ENCODE peak calls at places on chromosome 14, in six cellular contexts. S, D, H, F, C and J are unnamed samples.

GRCh38 chr14:99093532-99094517 is 178.2 kb downstream of the BCL11B start:
- DNase-seq in D (no peak), S (no peak), C (no peak), F (no peak), H (no peak), J (no peak)

GRCh38 chr14:77565289-77566081 is 51.0 kb downstream of the SPTLC2 start:
- DNase-seq in D (peak; percentile 44), C (no peak), S (no peak), F (no peak), H (no peak), J (peak; percentile 40)

GRCh38 chr14:104547310-104547997 is 32.1 kb upstream of the C14orf180 start:
- DNase-seq in D (no peak), F (no peak), C (no peak), S (no peak), H (no peak), J (no peak)

GRCh38 chr14:52862652-52863338 is 71.4 kb upstream of the GNPNAT1 start:
- DNase-seq in S (no peak), F (no peak), D (no peak), H (peak; percentile 71), C (no peak), J (no peak)

GRCh38 chr14:89011327-89011726 is 186.9 kb downstream of the TTC8 start:
- DNase-seq in F (no peak), H (no peak), S (no peak), C (no peak), D (no peak), J (no peak)

GRCh38 chr14:93239869-93240677 is 33.0 kb downstream of the UBR7 start:
- DNase-seq in C (no peak), H (peak; percentile 59), S (no peak), F (no peak), D (no peak), J (no peak)

GRCh38 chr14:59060841-59061240 is 127.6 kb upstream of the DAAM1 start:
- DNase-seq in S (no peak), H (no peak), D (no peak), F (no peak), C (no peak), J (no peak)

GRCh38 chr14:98103705-98104104 is 1168.3 kb downstream of the BCL11B start:
- DNase-seq in S (no peak), D (no peak), F (no peak), H (no peak), C (no peak), J (no peak)

GRCh38 chr14:72830786-72831583 is 62.9 kb downstream of the DPF3 start:
- DNase-seq in D (no peak), C (peak; percentile 31), S (no peak), H (no peak), F (no peak), J (no peak)

DNA sequence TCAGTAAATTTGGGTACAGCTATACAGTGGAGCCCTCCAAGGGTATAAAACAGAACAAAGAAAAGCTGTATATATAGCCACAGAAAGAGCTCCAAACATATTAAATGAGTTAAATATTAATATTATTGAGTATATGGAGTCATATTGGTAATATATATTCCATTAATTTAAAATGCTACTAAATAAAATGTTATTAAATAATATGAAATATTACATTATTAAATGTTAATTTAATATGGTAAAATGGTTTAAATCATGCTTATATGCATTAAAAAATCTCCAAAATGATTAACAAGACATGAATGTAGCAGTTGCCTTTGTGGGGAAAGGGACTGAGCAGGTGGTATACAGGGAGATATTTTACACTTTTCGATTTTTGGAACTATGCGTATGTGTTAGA is 164.0 kb downstream of the PELI2 start:
- DNase-seq in F (no peak), C (no peak), H (no peak), S (no peak), D (no peak), J (no peak)
- TF ChIP-seq CTCF in F (no peak), C (no peak), H (no peak), S (no peak), D (no peak), J (no peak)

GRCh38 chr14:100819453-100819828 is 6.5 kb upstream of the MEG3 start:
- DNase-seq in S (no peak), F (no peak), H (no peak), C (no peak), D (no peak), J (no peak)

GRCh38 chr14:100816286-100816949 is 9.5 kb upstream of the MEG3 start:
- DNase-seq in F (no peak), C (no peak), D (no peak), H (no peak), S (no peak), J (no peak)

GRCh38 chr14:100819829-100820475 is 6.0 kb upstream of the MEG3 start:
- DNase-seq in S (no peak), F (no peak), D (no peak), C (no peak), H (no peak), J (no peak)

GRCh38 chr14:100816950-100817901 is 8.7 kb upstream of the MEG3 start:
- DNase-seq in C (no peak), H (no peak), F (no peak), D (no peak), S (no peak), J (no peak)

DNA sequence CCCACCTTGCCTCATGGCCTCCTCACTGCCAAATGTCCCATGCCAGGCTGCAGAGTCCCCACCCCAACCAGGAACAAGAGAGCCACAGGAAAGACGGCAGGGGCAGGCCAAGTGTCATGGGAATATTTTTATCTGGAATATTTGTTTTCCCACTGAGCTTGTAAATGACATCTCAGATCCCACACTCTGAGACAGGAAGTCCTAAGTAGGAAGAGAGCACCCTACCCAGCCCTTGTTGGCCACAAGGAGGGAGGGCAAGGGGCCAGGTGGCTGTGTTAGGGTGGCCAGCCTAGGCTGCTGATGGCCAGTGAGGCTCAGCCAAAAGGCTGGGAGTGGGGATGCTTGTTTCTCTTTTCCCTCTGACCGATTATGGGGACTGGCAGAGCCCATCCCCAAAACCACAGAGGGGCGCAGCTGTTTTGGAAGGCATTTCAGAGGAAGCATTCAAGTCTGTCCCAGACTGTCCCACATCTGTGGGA is 7.7 kb upstream of the MEG3 start:
- DNase-seq in S (no peak), F (no peak), D (no peak), C (peak; percentile 63), H (no peak), J (no peak)
- TF ChIP-seq CTCF in S (no peak), F (no peak), D (no peak), C (no peak), H (no peak), J (no peak)

DNA sequence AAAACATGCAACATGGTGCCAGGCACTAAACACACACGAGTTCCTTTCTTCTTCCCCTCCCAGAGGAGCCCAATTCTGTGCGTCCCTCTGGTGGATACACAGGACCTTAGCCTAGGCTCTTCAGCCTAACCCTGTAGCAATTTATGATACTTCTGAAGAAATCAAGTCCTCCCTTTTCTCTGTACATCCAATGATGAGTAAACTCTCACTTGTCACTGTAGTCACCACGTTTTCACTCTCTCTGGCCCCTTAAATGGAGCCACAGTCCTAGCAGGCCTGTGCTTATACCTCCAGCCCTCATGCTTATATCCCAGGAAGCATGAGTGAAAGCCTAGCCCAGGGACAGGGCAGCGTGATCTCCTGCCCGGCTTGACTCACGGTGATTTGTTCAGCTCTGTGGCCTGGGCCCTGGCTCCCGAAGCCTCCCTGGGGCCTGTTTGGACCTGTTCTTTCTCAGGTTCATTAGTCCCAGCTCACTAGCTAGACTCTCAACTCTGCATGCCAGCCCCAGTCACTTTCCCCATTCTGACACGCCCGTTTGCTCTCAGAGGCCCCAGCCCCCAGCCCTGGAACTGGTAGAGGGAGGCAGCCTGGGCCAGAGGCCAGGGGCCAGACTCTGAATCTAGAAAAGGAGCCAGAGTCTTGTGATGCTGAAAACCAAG is 24.1 kb upstream of the PLEKHG3 start:
- DNase-seq in F (no peak), D (no peak), C (no peak), S (no peak), H (no peak), J (no peak)
- TF ChIP-seq CTCF in F (no peak), D (no peak), C (no peak), S (no peak), H (no peak), J (no peak)

GRCh38 chr14:61726772-61727658 is 31.7 kb downstream of the HIF1A start:
- DNase-seq in F (no peak), H (no peak), S (no peak), C (no peak), D (no peak), J (no peak)

GRCh38 chr14:61736751-61737150 is 25.5 kb upstream of the SNAPC1 start:
- DNase-seq in C (no peak), F (no peak), D (no peak), H (no peak), S (no peak), J (no peak)

GRCh38 chr14:61733972-61734371 is 28.2 kb upstream of the SNAPC1 start:
- DNase-seq in C (no peak), D (no peak), S (no peak), F (no peak), H (no peak), J (no peak)

DNA sequence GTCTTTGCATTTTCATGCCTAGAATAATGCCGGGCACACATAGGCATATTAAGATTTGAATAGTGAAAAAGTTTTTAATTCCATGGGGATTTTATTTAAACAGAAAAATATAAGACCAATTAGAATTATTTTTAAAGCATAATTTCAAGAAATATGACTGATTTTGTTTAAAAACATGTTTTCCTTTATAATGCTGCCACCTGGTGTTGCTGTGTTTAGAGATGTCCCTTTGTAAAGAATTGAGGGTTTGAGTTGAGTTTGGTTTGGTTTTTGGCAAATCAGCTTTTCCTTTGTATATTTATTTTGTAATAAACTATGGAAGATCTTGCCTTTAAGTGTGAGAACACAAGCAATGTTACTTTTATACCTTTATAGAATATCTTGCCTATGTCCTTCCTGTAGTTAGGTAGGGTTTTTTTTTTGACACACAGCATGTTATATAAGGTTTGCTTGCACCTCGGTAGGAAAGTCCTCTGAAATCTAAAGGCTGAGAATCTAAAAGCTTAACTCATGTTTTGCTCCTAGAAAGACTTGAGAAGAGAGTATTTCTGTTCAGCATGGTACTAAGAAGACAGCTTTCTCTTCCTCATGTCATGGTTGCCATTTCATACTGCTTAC is 31.4 kb upstream of the SNAPC1 start:
- DNase-seq in F (no peak), D (no peak), C (no peak), S (no peak), H (no peak), J (no peak)
- TF ChIP-seq CTCF in F (peak; percentile 17), D (peak; percentile 51), C (peak; percentile 59), S (peak; percentile 52), H (peak; percentile 49), J (no peak)